ENCODE peak calls at places on chromosomes 16 and 17, in eight cellular contexts. W is NCI-H1436, L is bronchial epithelial cell, C is nucleus accumbens, D is amniotic stem cell, N is iris pigment epithelial cell, E is substantia nigra, O is tibial artery. P is an unnamed sample.

GRCh38 chr17:44360826-44361225 is 2.8 kb downstream of the FAM171A2 start:
- DNase-seq in W (no peak), L (no peak), C (no peak), D (no peak), N (peak; percentile 41), E (no peak), O (no peak), P (no peak)

GRCh38 chr16:2974319-2975056 is 5.3 kb downstream of the PAQR4 start:
- DNase-seq in W (no peak), L (no peak), C (no peak), D (no peak), N (no peak), E (no peak), O (no peak), P (no peak)

GRCh38 chr16:46582313-46582712 is 38.9 kb downstream of the SHCBP1 start:
- DNase-seq in W (no peak), L (no peak), C (no peak), D (no peak), N (no peak), E (no peak), O (no peak), P (no peak)

GRCh38 chr16:79272141-79272577 is 328.4 kb downstream of the MAF start:
- DNase-seq in W (no peak), L (no peak), C (no peak), D (no peak), N (no peak), E (no peak), O (no peak), P (no peak)

GRCh38 chr17:56171186-56171959 is 18.1 kb downstream of the ANKFN1 start:
- DNase-seq in W (no peak), L (no peak), C (no peak), D (no peak), N (no peak), E (no peak), O (no peak), P (no peak)

GRCh38 chr16:720507-720989 is 398 bp upstream of the ANTKMT start:
- DNase-seq in W (no peak), L (no peak), C (peak; percentile 69), D (no peak), N (peak; percentile 62), E (peak; percentile 69), O (no peak), P (peak; percentile 53)

GRCh38 chr16:71250461-71251232 is 20.1 kb upstream of the HYDIN start:
- DNase-seq in W (no peak), L (peak; percentile 23), C (no peak), D (no peak), N (peak; percentile 21), E (no peak), O (no peak), P (peak; percentile 19)

GRCh38 chr16:56944954-56945839 is 13.3 kb downstream of the HERPUD1 start:
- DNase-seq in W (no peak), L (peak; percentile 84), C (no peak), D (no peak), N (no peak), E (no peak), O (no peak), P (no peak)

GRCh38 chr16:12315330-12316138 is 339.0 kb downstream of the SNX29 start:
- DNase-seq in W (no peak), L (no peak), C (no peak), D (no peak), N (no peak), E (no peak), O (no peak), P (no peak)

GRCh38 chr17:79160980-79161621 is 86.5 kb downstream of the ENGASE start:
- DNase-seq in W (peak; percentile 43), L (peak; percentile 31), C (no peak), D (no peak), N (peak; percentile 22), E (no peak), O (no peak), P (no peak)

GRCh38 chr17:59890720-59891119 is 2.0 kb downstream of the TUBD1 start:
- DNase-seq in W (no peak), L (peak; percentile 59), C (no peak), D (no peak), N (peak; percentile 77), E (no peak), O (no peak), P (peak; percentile 12)

GRCh38 chr16:73176577-73177013 is 128.7 kb upstream of the ZFHX3 start:
- DNase-seq in W (no peak), L (peak; percentile 97), C (no peak), D (peak; percentile 72), N (peak; percentile 96), E (no peak), O (no peak), P (peak; percentile 81)

GRCh38 chr16:79843631-79844043 is 243.1 kb upstream of the MAF start:
- DNase-seq in W (no peak), L (peak; percentile 46), C (no peak), D (no peak), N (no peak), E (no peak), O (no peak), P (no peak)

GRCh38 chr17:58643147-58643546 is 48.7 kb downstream of the TEX14 start:
- DNase-seq in W (no peak), L (peak; percentile 85), C (no peak), D (peak; percentile 15), N (peak; percentile 90), E (no peak), O (no peak), P (no peak)

GRCh38 chr17:49969134-49969759 is at the start of gene DLX4:
- DNase-seq in W (no peak), L (no peak), C (no peak), D (no peak), N (no peak), E (no peak), O (no peak), P (peak; percentile 58)

GRCh38 chr17:61587807-61588660 is 3.0 kb downstream of the NACA2 start:
- DNase-seq in W (no peak), L (no peak), C (no peak), D (no peak), N (no peak), E (no peak), O (no peak), P (no peak)

GRCh38 chr17:1197781-1198490 is 18.2 kb upstream of the ABR start:
- DNase-seq in W (no peak), L (no peak), C (no peak), D (no peak), N (peak; percentile 63), E (peak; percentile 66), O (peak; percentile 88), P (no peak)

GRCh38 chr17:44911133-44912001 is 3.9 kb downstream of the GFAP start:
- DNase-seq in W (peak; percentile 57), L (peak; percentile 32), C (peak; percentile 68), D (no peak), N (peak; percentile 44), E (peak; percentile 75), O (peak; percentile 52), P (peak; percentile 36)

GRCh38 chr17:36703860-36704266 is 102.5 kb downstream of the MRM1 start:
- DNase-seq in W (no peak), L (no peak), C (no peak), D (no peak), N (peak; percentile 27), E (peak; percentile 45), O (no peak), P (peak; percentile 38)

GRCh38 chr17:60864674-60865080 is 187.0 kb downstream of the BCAS3 start:
- DNase-seq in W (no peak), L (no peak), C (no peak), D (no peak), N (peak; percentile 28), E (no peak), O (no peak), P (no peak)

GRCh38 chr17:79844869-79845600 is 5.8 kb upstream of the CBX4 start:
- DNase-seq in W (peak; percentile 71), L (no peak), C (no peak), D (no peak), N (peak; percentile 22), E (peak; percentile 52), O (no peak), P (peak; percentile 33)

GRCh38 chr17:19354123-19354522 is 8.4 kb downstream of the B9D1 start:
- DNase-seq in W (no peak), L (peak; percentile 77), C (no peak), D (peak; percentile 87), N (peak; percentile 91), E (no peak), O (peak; percentile 7), P (peak; percentile 60)

GRCh38 chr17:35460354-35460851 is 11.8 kb upstream of the SLFN13 start:
- DNase-seq in W (peak; percentile 34), L (peak; percentile 23), C (no peak), D (no peak), N (no peak), E (no peak), O (no peak), P (no peak)

GRCh38 chr17:66255112-66255511 is 25.9 kb upstream of the APOH start:
- DNase-seq in W (peak; percentile 86), L (peak; percentile 73), C (no peak), D (peak; percentile 73), N (peak; percentile 81), E (peak; percentile 2), O (no peak), P (peak; percentile 82)

GRCh38 chr16:77946834-77947233 is 75.5 kb upstream of the CLEC3A start:
- DNase-seq in W (no peak), L (no peak), C (no peak), D (no peak), N (no peak), E (no peak), O (no peak), P (no peak)

GRCh38 chr17:59693582-59693981 is 13.6 kb downstream of the PTRH2 start:
- DNase-seq in W (no peak), L (no peak), C (no peak), D (no peak), N (no peak), E (no peak), O (no peak), P (no peak)

GRCh38 chr16:86371083-86371803 is 139.1 kb upstream of the FOXF1 start:
- DNase-seq in W (no peak), L (no peak), C (no peak), D (no peak), N (no peak), E (no peak), O (no peak), P (no peak)

GRCh38 chr16:10561001-10561400 is 19.4 kb downstream of the EMP2 start:
- DNase-seq in W (no peak), L (no peak), C (no peak), D (no peak), N (no peak), E (no peak), O (no peak), P (no peak)

GRCh38 chr16:89038811-89039735 is 54.6 kb upstream of the ACSF3 start:
- DNase-seq in W (no peak), L (no peak), C (no peak), D (no peak), N (no peak), E (no peak), O (no peak), P (no peak)

GRCh38 chr17:4492762-4493561 is 5.7 kb upstream of the SPNS2 start:
- DNase-seq in W (no peak), L (peak; percentile 90), C (no peak), D (no peak), N (peak; percentile 10), E (peak; percentile 23), O (no peak), P (peak; percentile 43)

GRCh38 chr16:30349695-30350094 is 5.4 kb downstream of the CD2BP2 start:
- DNase-seq in W (no peak), L (no peak), C (no peak), D (no peak), N (no peak), E (no peak), O (no peak), P (no peak)

GRCh38 chr17:49193513-49194296 is 16.7 kb downstream of the GNGT2 start:
- DNase-seq in W (peak; percentile 43), L (peak; percentile 53), C (peak; percentile 33), D (peak; percentile 19), N (peak; percentile 78), E (peak; percentile 69), O (peak; percentile 62), P (peak; percentile 34)

GRCh38 chr16:27486344-27486743 is 63.4 kb downstream of the GTF3C1 start:
- DNase-seq in W (no peak), L (no peak), C (no peak), D (no peak), N (no peak), E (no peak), O (no peak), P (no peak)

GRCh38 chr17:19833914-19834313 is 33.8 kb downstream of the ULK2 start:
- DNase-seq in W (no peak), L (peak; percentile 18), C (no peak), D (no peak), N (no peak), E (no peak), O (no peak), P (no peak)